ENCODE peak calls at places on chromosome 2, in seven cellular contexts. Q is spleen, Y is progenitor cell of endocrine pancreas, G is KBM-7, K is M059J, Z is NCI-H748 treated with DMSO at 0.1 percent for 48 hours, W is kidney tubule cell. P is an unnamed sample.

GRCh38 chr2:190947139-190947538 is 66.5 kb downstream of the GLS start:
- DNase-seq in Q (no peak), Y (no peak), G (peak; percentile 9), K (peak; percentile 88), Z (no peak), W (peak; percentile 57), P (no peak)

GRCh38 chr2:222176890-222177289 is 121.9 kb downstream of the PAX3 start:
- DNase-seq in Q (no peak), Y (no peak), G (no peak), K (no peak), Z (peak; percentile 90), W (no peak), P (no peak)

GRCh38 chr2:85475801-85476610 is 57.5 kb downstream of the SH2D6 start:
- DNase-seq in Q (no peak), Y (no peak), G (peak; percentile 51), K (no peak), Z (no peak), W (peak; percentile 48), P (no peak)

GRCh38 chr2:25420820-25421237 is 79.1 kb upstream of the DNMT3A start:
- DNase-seq in Q (no peak), Y (no peak), G (peak; percentile 27), K (no peak), Z (no peak), W (no peak), P (no peak)

GRCh38 chr2:108908717-108909077 is 80.3 kb downstream of the EDAR start:
- DNase-seq in Q (no peak), Y (no peak), G (no peak), K (no peak), Z (no peak), W (no peak), P (no peak)

GRCh38 chr2:39697480-39697879 is 31.8 kb downstream of the TMEM178A start:
- DNase-seq in Q (no peak), Y (no peak), G (no peak), K (peak; percentile 15), Z (no peak), W (no peak), P (no peak)

GRCh38 chr2:64276417-64277095 is 132.3 kb upstream of the PELI1 start:
- DNase-seq in Q (no peak), Y (no peak), G (no peak), K (peak; percentile 48), Z (no peak), W (peak; percentile 97), P (no peak)

GRCh38 chr2:240605867-240606743 is 19.2 kb upstream of the GPR35 start:
- DNase-seq in Q (peak; percentile 64), Y (no peak), G (no peak), K (no peak), Z (no peak), W (no peak), P (peak; percentile 78)

GRCh38 chr2:85846411-85846810 is 42.4 kb downstream of the ST3GAL5 start:
- DNase-seq in Q (no peak), Y (no peak), G (no peak), K (peak; percentile 72), Z (no peak), W (peak; percentile 39), P (no peak)

GRCh38 chr2:140835079-140835478 is 1295.7 kb downstream of the LRP1B start:
- DNase-seq in Q (no peak), Y (no peak), G (no peak), K (no peak), Z (no peak), W (no peak), P (no peak)

GRCh38 chr2:202121532-202122166 is 48.6 kb downstream of the KIAA2012 start:
- DNase-seq in Q (no peak), Y (no peak), G (peak; percentile 91), K (no peak), Z (no peak), W (no peak), P (peak; percentile 22)

GRCh38 chr2:102436284-102436683 is 13.3 kb downstream of the IL18RAP start:
- DNase-seq in Q (no peak), Y (no peak), G (no peak), K (no peak), Z (no peak), W (peak; percentile 86), P (no peak)

GRCh38 chr2:109148347-109148746 is 19.3 kb downstream of the SH3RF3 start:
- DNase-seq in Q (no peak), Y (no peak), G (no peak), K (peak; percentile 48), Z (no peak), W (no peak), P (no peak)

P was measured in lower leg skin.